ENCODE peak calls at places on chromosome 1, in six cellular contexts. D is HCT116, A is K562, X is HepG2, H is H1, F is endothelial cell of umbilical vein. S is an unnamed sample.

GRCh38 chr1:4585705-4586104 is 68.7 kb upstream of the AJAP1 start:
- DNase-seq in F (no peak), X (no peak), H (no peak), A (no peak), D (no peak), S (no peak)

GRCh38 chr1:62682531-62682930 is 5.7 kb downstream of the DOCK7 start:
- DNase-seq in X (peak), D (no peak), F (no peak), H (no peak), A (no peak), S (no peak)

GRCh38 chr1:24945354-24946326 is 15.6 kb upstream of the RUNX3 start:
- DNase-seq in H (no peak), A (no peak), X (no peak), D (no peak), F (no peak), S (peak)

GRCh38 chr1:202194328-202194648 is 689 bp downstream of the LGR6 start:
- DNase-seq in F (no peak), H (no peak), D (no peak), X (no peak), A (no peak), S (no peak)

GRCh38 chr1:94327001-94327685 is 89.8 kb upstream of the ARHGAP29 start:
- DNase-seq in X (no peak), A (no peak), F (peak), H (peak), D (peak), S (no peak)

GRCh38 chr1:143691400-143691891 is 280.3 kb downstream of the FAM72C start:
- DNase-seq in D (peak), H (no peak), F (no peak), A (peak), X (peak), S (no peak)

GRCh38 chr1:19488136-19488535 is 2.8 kb upstream of the CAPZB start:
- DNase-seq in F (no peak), D (no peak), X (no peak), H (no peak), A (no peak), S (no peak)

GRCh38 chr1:198890531-198890930 is 251.7 kb downstream of the PTPRC start:
- DNase-seq in D (no peak), F (no peak), H (no peak), A (no peak), X (no peak), S (no peak)

GRCh38 chr1:210280221-210280620 is 47.6 kb downstream of the SERTAD4 start:
- DNase-seq in X (no peak), A (no peak), D (no peak), H (no peak), F (no peak), S (no peak)

GRCh38 chr1:116853680-116854191 is 56.0 kb upstream of the PTGFRN start:
- DNase-seq in A (peak), F (peak), D (peak), X (peak), H (peak), S (no peak)

GRCh38 chr1:168236836-168237611 is 11.2 kb downstream of the SFT2D2 start:
- DNase-seq in F (no peak), H (no peak), A (no peak), D (no peak), X (no peak), S (no peak)

GRCh38 chr1:31617917-31618746 is 643 bp downstream of the HCRTR1 start:
- DNase-seq in D (no peak), F (peak), X (peak), H (no peak), A (peak), S (no peak)

GRCh38 chr1:155007253-155007828 is 4.7 kb downstream of the ZBTB7B start:
- DNase-seq in D (no peak), H (no peak), F (no peak), X (no peak), A (no peak), S (no peak)

GRCh38 chr1:175268720-175269119 is 76.1 kb upstream of the KIAA0040 start:
- DNase-seq in H (no peak), X (no peak), D (peak), A (no peak), F (no peak), S (no peak)

GRCh38 chr1:236685205-236685916 is 938 bp upstream of the ACTN2 start:
- DNase-seq in F (no peak), A (no peak), H (no peak), X (no peak), D (no peak), S (no peak)

GRCh38 chr1:236168716-236169429 is 26.5 kb downstream of the GPR137B start:
- DNase-seq in X (peak), A (no peak), H (peak), F (peak), D (no peak), S (no peak)

GRCh38 chr1:246435421-246436041 is 71.5 kb downstream of the SMYD3 start:
- DNase-seq in D (no peak), H (no peak), A (no peak), F (no peak), X (no peak), S (no peak)

GRCh38 chr1:155051777-155052398 is 772 bp downstream of the ADAM15 start:
- DNase-seq in H (no peak), D (no peak), X (no peak), A (no peak), F (peak), S (no peak)

GRCh38 chr1:53449026-53449425 is 10.2 kb upstream of the DMRTB1 start:
- DNase-seq in H (no peak), D (no peak), A (no peak), X (no peak), F (no peak), S (no peak)

GRCh38 chr1:14112613-14113012 is 412.6 kb downstream of the PRDM2 start:
- DNase-seq in D (no peak), X (no peak), A (no peak), F (no peak), H (no peak), S (no peak)

GRCh38 chr1:15684042-15684461 is at the start of gene PLEKHM2:
- DNase-seq in F (no peak), D (no peak), X (no peak), A (peak), H (no peak), S (no peak)

GRCh38 chr1:7613851-7614205 is 157.3 kb upstream of the VAMP3 start:
- DNase-seq in F (no peak), A (no peak), X (no peak), H (no peak), D (no peak), S (no peak)

GRCh38 chr1:161910516-161911077 is 113.1 kb downstream of the OLFML2B start:
- DNase-seq in H (no peak), X (no peak), F (peak), A (no peak), D (no peak), S (no peak)

GRCh38 chr1:210434224-210434623 is 105.5 kb downstream of the HHAT start:
- DNase-seq in H (no peak), A (no peak), X (no peak), F (no peak), D (no peak), S (no peak)

GRCh38 chr1:53122194-53122846 is 20.1 kb downstream of the SLC1A7 start:
- DNase-seq in H (no peak), F (no peak), A (no peak), X (no peak), D (no peak), S (no peak)

GRCh38 chr1:25677193-25677773 is 60.7 kb downstream of the MAN1C1 start:
- DNase-seq in X (no peak), F (no peak), A (no peak), D (no peak), H (no peak), S (no peak)

GRCh38 chr1:53376041-53376461 is 48.2 kb upstream of the LRP8 start:
- DNase-seq in F (no peak), D (no peak), X (no peak), H (no peak), A (no peak), S (no peak)

GRCh38 chr1:100009458-100009857 is 39.7 kb downstream of the SLC35A3 start:
- DNase-seq in F (no peak), A (no peak), H (no peak), D (no peak), X (no peak), S (no peak)

GRCh38 chr1:100034465-100034864 is 64.7 kb downstream of the SLC35A3 start:
- DNase-seq in D (no peak), X (peak), A (peak), F (peak), H (no peak), S (no peak)

GRCh38 chr1:153733970-153734369 is 6.1 kb downstream of the INTS3 start:
- DNase-seq in X (no peak), F (no peak), A (no peak), H (no peak), D (no peak), S (no peak)

GRCh38 chr1:111469539-111469938 is 4.2 kb upstream of the C1orf162 start:
- DNase-seq in A (no peak), H (no peak), D (no peak), F (no peak), X (no peak), S (no peak)

GRCh38 chr1:206733012-206733411 is 37.6 kb upstream of the IL19 start:
- DNase-seq in A (no peak), X (no peak), D (no peak), F (no peak), H (no peak), S (no peak)

DNA sequence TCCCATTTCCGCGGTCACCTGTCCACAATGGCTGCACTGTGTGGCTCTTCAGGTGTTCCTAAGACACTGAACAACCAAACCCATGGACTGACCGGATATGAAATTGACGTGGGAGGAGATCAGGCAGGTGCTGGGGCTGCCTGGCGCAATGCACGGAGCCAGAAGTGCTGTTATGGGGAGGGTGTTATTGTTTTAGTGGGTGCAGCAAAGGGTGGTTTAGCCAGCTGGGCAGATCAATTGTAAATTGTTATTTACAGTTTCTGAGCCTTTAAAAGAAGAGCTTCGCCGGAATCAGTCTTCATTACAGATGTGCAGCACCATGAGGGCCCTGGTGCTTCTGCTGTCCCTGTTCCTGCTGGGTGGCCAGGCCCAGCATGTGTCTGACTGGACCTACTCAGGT is at the start of gene CA6:
- DNase-seq in F (no peak), A (no peak), D (no peak), X (no peak), H (no peak), S (no peak)
- H3K9ac ChIP-seq in F (no peak), A (no peak), D (no peak), X (no peak), H (no peak), S (no peak)

GRCh38 chr1:3506943-3507342 is 52.5 kb downstream of the ARHGEF16 start:
- DNase-seq in D (no peak), X (no peak), A (no peak), H (no peak), F (no peak), S (no peak)

GRCh38 chr1:3507636-3508275 is 53.3 kb downstream of the ARHGEF16 start:
- DNase-seq in F (no peak), A (no peak), D (no peak), X (no peak), H (no peak), S (no peak)

GRCh38 chr1:3510136-3510955 is 55.9 kb downstream of the ARHGEF16 start:
- DNase-seq in H (no peak), F (no peak), X (no peak), D (peak), A (no peak), S (no peak)

GRCh38 chr1:3509721-3510120 is 55.3 kb downstream of the ARHGEF16 start:
- DNase-seq in A (no peak), X (no peak), D (no peak), H (no peak), F (no peak), S (no peak)

GRCh38 chr1:3508757-3509415 is 54.4 kb downstream of the ARHGEF16 start:
- DNase-seq in F (no peak), D (no peak), X (no peak), A (no peak), H (no peak), S (no peak)
- H3K27ac ChIP-seq in F (no peak), D (no peak), X (no peak), A (no peak), H (no peak), S (no peak)

DNA sequence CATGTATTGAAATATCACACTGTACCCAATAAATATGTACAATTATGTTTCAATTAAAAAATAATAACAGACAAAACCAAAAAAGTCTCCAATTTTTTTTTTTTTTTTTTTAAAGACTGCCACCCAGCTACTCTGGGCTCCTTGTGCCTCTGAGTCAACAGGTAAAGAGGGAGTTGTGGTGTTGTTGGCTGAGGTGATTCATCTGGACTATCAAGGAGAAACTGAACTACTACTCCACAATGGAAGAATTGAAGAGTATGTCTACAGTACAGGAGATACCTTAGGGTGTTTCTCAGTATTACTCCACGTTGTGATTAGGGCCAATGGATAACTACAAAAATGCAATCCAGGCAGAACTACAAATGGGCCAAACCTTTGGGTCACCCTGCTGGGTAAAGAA is 67.9 kb downstream of the SCMH1 start:
- DNase-seq in F (no peak), X (no peak), H (no peak), A (no peak), D (no peak), S (no peak)
- TF ChIP-seq POLR2AphosphoS5 in F (no peak), X (no peak), H (no peak), A (no peak), D (no peak), S (no peak)

DNA sequence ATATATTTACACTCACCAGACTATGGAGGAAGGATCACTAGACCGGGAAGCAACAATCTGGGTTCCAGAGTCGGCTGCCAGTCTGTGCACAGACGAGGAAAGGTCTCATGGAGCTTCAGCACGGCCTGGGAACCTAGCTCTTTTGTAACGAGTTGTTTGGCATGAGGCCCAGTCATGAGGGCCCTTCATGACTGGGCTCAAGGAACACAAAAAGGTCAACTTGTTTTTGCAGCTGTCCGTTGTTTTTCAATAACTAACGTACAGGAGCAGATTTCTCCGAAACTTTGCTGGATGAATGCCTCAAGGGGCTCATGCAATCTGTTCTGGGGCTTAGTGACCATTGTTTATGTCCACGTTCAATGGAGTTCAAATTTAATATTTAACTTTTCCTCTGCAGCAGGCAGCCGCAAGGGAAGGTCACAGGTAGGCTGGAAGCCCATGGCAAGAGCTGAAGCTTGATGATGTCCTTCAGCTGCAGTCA is 5.9 kb upstream of the STUM start:
- DNase-seq in D (no peak), A (no peak), X (peak), F (peak), H (no peak), S (no peak)
- H3K9ac ChIP-seq in D (no peak), A (no peak), X (peak), F (no peak), H (no peak), S (no peak)

GRCh38 chr1:212479188-212479587 is 46.5 kb downstream of the NENF start:
- DNase-seq in F (peak), A (no peak), X (no peak), H (no peak), D (no peak), S (no peak)
- H3K27ac ChIP-seq in F (no peak), A (no peak), X (no peak), H (no peak), D (no peak), S (no peak)

GRCh38 chr1:171513743-171514142 is 28.4 kb downstream of the PRRC2C start:
- DNase-seq in F (no peak), A (no peak), D (no peak), X (no peak), H (no peak), S (no peak)

GRCh38 chr1:171507435-171507834 is 22.1 kb downstream of the PRRC2C start:
- DNase-seq in X (no peak), A (no peak), D (no peak), F (no peak), H (no peak), S (no peak)

GRCh38 chr1:171506525-171507304 is 21.4 kb downstream of the PRRC2C start:
- DNase-seq in A (no peak), X (peak), H (no peak), F (peak), D (no peak), S (no peak)

DNA sequence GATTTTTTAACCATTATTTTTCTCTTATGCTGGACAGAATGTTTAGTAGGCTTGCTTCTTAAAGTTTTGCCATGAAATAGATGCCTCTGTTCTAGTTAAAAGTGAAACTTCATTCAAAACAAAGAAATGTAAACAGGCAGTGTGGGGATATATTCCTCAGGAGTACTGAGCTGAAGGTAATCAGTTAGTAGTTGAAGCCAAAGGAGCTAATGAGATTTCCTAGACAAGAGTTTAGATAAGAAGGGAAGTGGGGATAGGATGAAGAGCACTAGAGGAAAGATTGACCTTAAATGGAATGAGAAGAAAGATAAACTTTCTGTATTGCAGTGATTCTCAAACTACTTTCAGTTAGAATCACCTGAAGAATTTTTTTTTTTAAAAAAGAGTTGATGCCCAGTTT is 23.9 kb downstream of the PRRC2C start:
- DNase-seq in A (no peak), H (no peak), X (no peak), F (no peak), D (no peak), S (no peak)
- TF ChIP-seq POLR2AphosphoS5 in A (no peak), H (no peak), X (no peak), F (no peak), D (no peak), S (no peak)

DNA sequence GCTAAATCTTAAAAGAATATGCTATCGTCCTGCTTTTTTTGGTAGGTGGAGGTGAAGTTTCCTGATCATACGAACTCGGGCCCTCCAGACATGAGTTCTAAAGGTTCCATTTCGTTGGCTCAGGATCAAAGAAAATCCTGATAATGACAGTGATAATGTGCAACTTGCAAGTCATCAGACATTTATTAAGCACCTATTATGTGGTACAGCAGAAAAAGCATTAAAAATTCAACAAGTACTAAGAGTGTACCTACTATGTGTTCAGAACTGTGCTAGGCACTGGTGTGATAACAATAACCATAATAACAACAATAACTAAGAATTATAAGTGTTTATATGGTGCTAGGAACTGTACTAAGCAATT is 3.9 kb upstream of the IER5 start:
- DNase-seq in F (no peak), D (no peak), X (no peak), H (no peak), A (no peak), S (no peak)
- H3K9ac ChIP-seq in F (no peak), D (no peak), X (no peak), H (no peak), A (no peak), S (no peak)